ENCODE peak calls at places on chromosomes 5 and 9, in six cellular contexts. O is left ventricle myocardium inferior, R is WERI-Rb-1, P is cardiac muscle cell, M is IMR-90, Q is PC-3. U is an unnamed sample. For H3K27me3, the result is how much of the 10 kb centered on the place peaks cover.

GRCh38 chr5:11273180-11273882 is 512.3 kb upstream of the DAP start:
- DNase-seq in O (no peak), R (no peak), P (no peak), M (no peak), Q (peak), U (no peak)

GRCh38 chr5:19322716-19323485 is 665.1 kb downstream of the CDH18 start:
- DNase-seq in O (no peak), R (peak), P (no peak), M (no peak), Q (peak), U (no peak)

GRCh38 chr5:180801596-180802324 is 846 bp downstream of the MGAT1 start:
- DNase-seq in O (no peak), R (no peak), P (peak), M (no peak), Q (no peak), U (no peak)

GRCh38 chr5:136730426-136730825 is 365.1 kb upstream of the TRPC7 start:
- DNase-seq in O (no peak), R (no peak), P (no peak), M (no peak), Q (peak), U (no peak)

GRCh38 chr9:133889498-133890301 is 102.4 kb downstream of the VAV2 start:
- DNase-seq in O (no peak), R (no peak), P (no peak), M (peak), Q (peak), U (no peak)

GRCh38 chr9:3857673-3858072 is 331.9 kb upstream of the RFX3 start:
- DNase-seq in O (no peak), R (no peak), P (no peak), M (peak), Q (peak), U (no peak)

GRCh38 chr5:86546050-86546449 is 71.7 kb upstream of the COX7C start:
- DNase-seq in O (no peak), R (peak), P (peak), M (no peak), Q (no peak), U (no peak)

GRCh38 chr5:14676320-14676719 is 11.8 kb downstream of the OTULIN start:
- DNase-seq in O (no peak), R (no peak), P (no peak), M (peak), Q (peak), U (no peak)

GRCh38 chr5:16768184-16768583 is 151.4 kb upstream of the RETREG1 start:
- DNase-seq in O (no peak), R (no peak), P (no peak), M (no peak), Q (no peak), U (no peak)

GRCh38 chr9:75164573-75164972 is 76.3 kb downstream of the OSTF1 start:
- DNase-seq in O (no peak), R (no peak), P (no peak), M (no peak), Q (no peak), U (no peak)

GRCh38 chr9:126945682-126946081 is 31.1 kb downstream of the RALGPS1 start:
- DNase-seq in O (no peak), R (no peak), P (no peak), M (no peak), Q (no peak), U (no peak)

GRCh38 chr5:106849266-106849665 is 821.5 kb downstream of the EFNA5 start:
- DNase-seq in O (no peak), R (no peak), P (no peak), M (no peak), Q (no peak), U (no peak)

GRCh38 chr9:124295097-124295794 is 37.5 kb downstream of the NEK6 start:
- DNase-seq in O (no peak), R (no peak), P (peak), M (no peak), Q (no peak), U (no peak)

GRCh38 chr9:33225319-33226152 is 14.4 kb upstream of the SPINK4 start:
- DNase-seq in O (no peak), R (peak), P (peak), M (peak), Q (peak), U (peak)

GRCh38 chr9:92242115-92242778 is 51.2 kb downstream of the IARS1 start:
- DNase-seq in O (no peak), R (no peak), P (peak), M (peak), Q (no peak), U (no peak)

GRCh38 chr5:96478983-96479382 is 45.9 kb upstream of the PCSK1 start:
- DNase-seq in O (no peak), R (no peak), P (no peak), M (no peak), Q (no peak), U (no peak)

GRCh38 chr5:34743878-34744277 is 87.8 kb downstream of the RAI14 start:
- DNase-seq in O (no peak), R (no peak), P (peak), M (peak), Q (no peak), U (no peak)

GRCh38 chr5:143985832-143986485 is 174.0 kb downstream of the HMHB1 start:
- DNase-seq in O (no peak), R (no peak), P (no peak), M (peak), Q (peak), U (no peak)

GRCh38 chr9:92501671-92502393 is 19.5 kb upstream of the ASPN start:
- DNase-seq in O (peak), R (peak), P (peak), M (peak), Q (peak), U (no peak)

GRCh38 chr5:56699588-56699987 is 115.8 kb upstream of the MAP3K1 start:
- DNase-seq in O (no peak), R (no peak), P (no peak), M (no peak), Q (no peak), U (no peak)

GRCh38 chr5:38780316-38780715 is 65.5 kb upstream of the OSMR start:
- DNase-seq in O (no peak), R (no peak), P (no peak), M (peak), Q (peak), U (no peak)

GRCh38 chr5:132438931-132439330 is 51.6 kb downstream of the IRF1 start:
- DNase-seq in O (no peak), R (no peak), P (no peak), M (no peak), Q (no peak), U (no peak)

GRCh38 chr5:102341918-102342317 is 45.8 kb upstream of the SLCO4C1 start:
- DNase-seq in O (no peak), R (peak), P (no peak), M (no peak), Q (no peak), U (no peak)

GRCh38 chr9:131875828-131876485 is 136.1 kb upstream of the RAPGEF1 start:
- DNase-seq in O (no peak), R (no peak), P (no peak), M (peak), Q (peak), U (no peak)

GRCh38 chr9:88587182-88587581 is 52.2 kb downstream of the NXNL2 start:
- DNase-seq in O (no peak), R (no peak), P (no peak), M (no peak), Q (peak), U (no peak)

GRCh38 chr9:8078641-8079140 is 279.1 kb upstream of the DMAC1 start:
- DNase-seq in O (no peak), R (no peak), P (no peak), M (no peak), Q (no peak), U (no peak)

GRCh38 chr5:132327278-132327959 is 33.2 kb downstream of the SLC22A4 start:
- DNase-seq in O (no peak), R (no peak), P (no peak), M (peak), Q (no peak), U (no peak)

GRCh38 chr5:74122175-74122574 is 496.2 kb downstream of the ARHGEF28 start:
- DNase-seq in O (no peak), R (no peak), P (no peak), M (no peak), Q (no peak), U (no peak)

GRCh38 chr5:74124826-74125225 is 498.8 kb downstream of the ARHGEF28 start:
- DNase-seq in O (no peak), R (no peak), P (no peak), M (peak), Q (no peak), U (no peak)

GRCh38 chr5:74120585-74120984 is 494.6 kb downstream of the ARHGEF28 start:
- DNase-seq in O (no peak), R (no peak), P (no peak), M (no peak), Q (no peak), U (no peak)

GRCh38 chr5:74123928-74124327 is 497.9 kb downstream of the ARHGEF28 start:
- DNase-seq in O (no peak), R (no peak), P (no peak), M (no peak), Q (no peak), U (no peak)

DNA sequence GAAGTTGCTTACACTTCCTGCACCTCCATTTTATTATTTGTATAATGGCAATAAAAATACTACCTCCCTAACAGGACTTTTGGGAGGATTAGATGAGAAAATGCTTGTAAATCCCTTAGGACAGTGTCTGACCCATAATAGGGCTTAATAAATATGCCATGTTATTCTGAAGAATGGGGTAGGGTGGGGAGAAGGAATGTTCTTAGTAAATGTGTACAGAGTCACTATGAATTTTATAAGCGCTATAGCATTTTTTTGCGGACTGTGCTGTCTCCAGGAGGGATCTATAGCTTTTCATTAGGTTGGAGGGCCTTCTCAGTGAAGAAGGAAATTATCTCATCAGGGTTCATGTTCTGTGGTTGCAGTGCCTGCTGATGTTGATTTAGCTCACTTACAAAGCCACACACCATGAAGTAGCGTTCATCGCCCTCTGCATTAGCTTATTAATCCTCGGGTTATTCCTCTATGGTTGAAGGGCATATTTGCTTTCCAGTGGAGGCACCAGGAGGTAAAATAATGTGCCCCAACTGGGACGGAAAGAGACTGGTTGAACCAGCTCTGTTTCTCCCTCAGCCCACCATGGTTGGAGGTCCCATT is 497.1 kb downstream of the ARHGEF28 start:
- DNase-seq in O (no peak), R (peak), P (no peak), M (no peak), Q (peak), U (no peak)
- TF ChIP-seq CTCF in O (no peak), R (no peak), P (no peak), M (no peak), Q (no peak), U (no peak)

DNA sequence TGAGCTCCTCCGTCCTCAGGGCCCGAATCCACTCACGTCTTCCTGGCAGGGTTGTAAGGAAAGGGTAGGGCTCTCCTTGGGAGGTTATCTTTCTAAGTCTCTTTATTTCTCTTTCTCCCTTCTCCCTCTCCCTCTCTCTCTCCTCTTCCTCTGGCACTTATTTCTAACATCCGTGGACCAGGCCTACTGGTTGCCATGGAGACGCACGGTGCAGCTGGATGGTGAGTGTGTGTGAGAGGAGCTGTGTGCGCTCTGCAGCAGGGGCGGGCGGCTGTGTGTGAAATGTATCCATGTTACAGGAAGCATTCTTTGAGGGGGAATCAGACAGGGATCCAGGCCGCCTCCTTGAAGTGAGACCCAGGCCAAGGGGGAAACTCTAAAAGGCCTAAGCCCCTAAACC is 32.2 kb downstream of the PCDH1 start:
- DNase-seq in O (no peak), R (peak), P (peak), M (peak), Q (no peak), U (peak)
- H3K27ac ChIP-seq in O (peak), R (no peak), P (no peak), M (no peak), Q (no peak), U (peak)

GRCh38 chr5:100900796-100901731 is 2.0 kb downstream of the ST8SIA4 start:
- DNase-seq in O (peak), R (peak), P (peak), M (peak), Q (peak), U (no peak)
- H3K27me3 ChIP-seq in O (under half), R (under half), P (half or more), M (under half), Q (under half), U (under half)

DNA sequence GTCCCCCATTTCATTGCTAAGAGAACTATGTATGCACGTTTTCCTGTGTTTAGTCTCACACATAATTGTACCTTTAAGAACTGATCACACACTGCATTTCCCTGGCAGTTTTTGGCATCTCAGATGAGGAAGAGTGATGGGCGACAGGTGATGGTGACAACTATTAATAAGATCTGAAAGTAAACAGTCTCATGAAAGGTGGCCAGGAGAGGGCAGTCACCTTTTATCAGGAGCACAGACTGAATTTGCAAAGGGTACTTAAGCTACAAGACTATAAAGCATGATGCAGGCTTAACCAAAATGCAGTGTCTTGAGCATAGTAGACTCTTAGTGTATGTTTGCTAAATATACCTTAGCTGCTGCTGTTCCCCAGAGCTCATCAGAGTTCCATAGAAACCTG is 91.5 kb downstream of the GHR start:
- DNase-seq in O (no peak), R (no peak), P (peak), M (no peak), Q (peak), U (no peak)
- TF ChIP-seq CTCF in O (peak), R (no peak), P (no peak), M (no peak), Q (peak), U (no peak)

DNA sequence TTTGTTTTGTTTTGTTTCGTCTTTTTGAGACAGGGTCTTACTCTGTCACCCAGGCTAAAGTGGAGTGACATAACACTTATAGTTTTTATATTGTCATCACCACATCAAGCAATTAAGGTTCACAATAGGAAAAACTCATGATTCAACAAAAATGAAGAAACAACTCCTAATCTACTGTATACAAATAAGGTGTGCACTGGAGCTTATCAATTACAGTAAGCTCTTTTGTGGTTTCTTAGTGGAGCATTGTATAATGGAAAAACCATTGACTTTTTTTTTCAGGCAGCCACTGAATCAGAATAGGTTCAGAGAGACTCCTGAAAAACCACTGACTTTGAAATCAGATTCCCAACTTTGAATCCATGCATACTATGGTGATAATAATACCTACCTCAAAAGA is 10.8 kb upstream of the PLIN2 start:
- DNase-seq in O (no peak), R (no peak), P (no peak), M (no peak), Q (no peak), U (no peak)
- H3K27ac ChIP-seq in O (no peak), R (no peak), P (no peak), M (no peak), Q (no peak), U (no peak)

DNA sequence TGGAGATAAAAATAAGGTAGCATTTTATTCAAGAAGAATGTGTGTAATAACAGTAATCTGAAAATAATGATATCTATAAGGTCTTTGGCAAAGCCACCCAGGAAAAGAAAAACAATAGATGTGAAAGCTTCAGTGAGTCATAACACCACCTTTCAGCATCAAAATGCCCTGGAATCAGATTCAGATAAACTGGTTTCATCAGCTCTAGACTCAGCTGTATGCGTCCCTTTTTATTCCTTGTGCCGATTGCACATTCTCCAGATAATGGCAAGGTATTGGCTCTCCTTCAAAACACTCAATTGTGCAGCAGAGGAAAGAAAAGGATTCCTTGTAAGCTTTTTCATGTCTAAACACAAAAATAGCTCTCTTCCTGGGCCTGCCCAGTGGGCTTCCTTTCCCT is 308.6 kb downstream of the ZSWIM6 start:
- DNase-seq in O (no peak), R (no peak), P (no peak), M (no peak), Q (no peak), U (no peak)
- H3K27me3 ChIP-seq in O (under half), R (under half), P (under half), M (under half), Q (under half), U (under half)

DNA sequence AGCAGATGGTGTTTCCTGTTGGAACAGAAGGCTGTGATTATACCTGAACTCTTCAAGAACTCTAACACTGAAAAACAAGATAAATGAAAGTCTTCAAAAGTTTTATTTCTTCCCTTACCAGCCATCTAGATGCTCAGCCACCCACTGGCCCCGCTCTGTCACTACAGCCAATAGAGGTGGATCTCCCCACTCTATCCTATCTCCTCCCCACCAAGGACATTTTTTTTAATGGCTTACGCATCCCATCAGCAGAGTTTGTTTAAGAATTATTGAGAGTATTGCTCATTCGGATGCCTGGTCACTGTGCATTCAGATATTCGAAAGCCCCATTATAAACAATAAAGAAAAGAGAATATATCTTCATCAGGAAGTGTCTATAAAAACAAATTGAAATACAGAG is 159.4 kb downstream of the RASEF start:
- DNase-seq in O (no peak), R (no peak), P (no peak), M (no peak), Q (peak), U (no peak)
- TF ChIP-seq CTCF in O (no peak), R (peak), P (no peak), M (no peak), Q (peak), U (no peak)

U was measured in dorsolateral prefrontal cortex.